ENCODE peak calls at places on chromosomes 4 and X, in seven cellular contexts. F is fibroblast of mammary gland, D is LNCaP clone FGC, G is IMR-90, Z is GM23338, V is omental fat pad, A is brain microvascular endothelial cell. X is an unnamed sample.

GRCh38 chrX:111649641-111650040 is 31.3 kb upstream of the ALG13 start:
- DNase-seq in F (no peak), A (no peak), V (no peak), Z (no peak), G (no peak), D (no peak), X (no peak)

GRCh38 chr4:24748758-24749350 is 46.5 kb upstream of the SOD3 start:
- DNase-seq in G (no peak), Z (no peak), A (no peak), D (peak), V (no peak), F (no peak), X (no peak)

GRCh38 chr4:145285928-145286327 is 105.5 kb upstream of the OTUD4 start:
- DNase-seq in D (no peak), V (no peak), A (peak), G (peak), Z (no peak), F (peak), X (no peak)

GRCh38 chrX:117483950-117484349 is 632.7 kb downstream of the KLHL13 start:
- DNase-seq in V (no peak), D (no peak), Z (no peak), A (no peak), G (no peak), F (no peak), X (no peak)

GRCh38 chrX:129984196-129984962 is 1.9 kb downstream of the BCORL1 start:
- DNase-seq in D (no peak), Z (peak), A (no peak), V (no peak), G (no peak), F (no peak), X (no peak)

GRCh38 chr4:35526456-35526855 is 717.9 kb downstream of the ARAP2 start:
- DNase-seq in D (no peak), Z (no peak), A (no peak), G (no peak), F (no peak), V (no peak), X (no peak)

GRCh38 chr4:91758487-91758886 is 545.3 kb upstream of the GRID2 start:
- DNase-seq in F (no peak), G (no peak), D (no peak), V (no peak), A (no peak), Z (no peak), X (no peak)

GRCh38 chrX:83916525-83916924 is 55.6 kb downstream of the CYLC1 start:
- DNase-seq in G (peak), A (no peak), F (peak), D (no peak), V (no peak), Z (peak), X (no peak)

GRCh38 chr4:108360857-108361820 is 192.4 kb upstream of the LEF1 start:
- DNase-seq in A (peak), F (peak), G (peak), Z (peak), V (no peak), D (no peak), X (peak)

GRCh38 chr4:109953556-109953955 is 40.9 kb downstream of the EGF start:
- DNase-seq in Z (no peak), G (no peak), V (no peak), A (no peak), D (no peak), F (no peak), X (no peak)

GRCh38 chr4:7960790-7961655 is 21.4 kb upstream of the AFAP1 start:
- DNase-seq in V (peak), F (peak), Z (no peak), A (no peak), D (no peak), G (peak), X (no peak)

GRCh38 chr4:139890810-139891209 is 225.2 kb downstream of the MGST2 start:
- DNase-seq in Z (no peak), V (no peak), A (no peak), G (peak), F (peak), D (no peak), X (no peak)

GRCh38 chrX:51641421-51642021 is 22.8 kb upstream of the CENPVL3 start:
- DNase-seq in D (peak), V (no peak), F (peak), G (peak), Z (peak), A (peak), X (peak)

GRCh38 chr4:152644130-152644529 is 35.7 kb downstream of the TMEM154 start:
- DNase-seq in D (no peak), V (no peak), A (no peak), G (no peak), Z (no peak), F (no peak), X (no peak)

GRCh38 chr4:56049428-56050212 is 100.9 kb downstream of the CEP135 start:
- DNase-seq in A (peak), D (no peak), Z (peak), F (peak), G (no peak), V (no peak), X (no peak)

GRCh38 chr4:176320340-176320975 is 692 bp downstream of the SPCS3 start:
- DNase-seq in V (peak), Z (peak), D (peak), A (peak), F (peak), G (peak), X (peak)

GRCh38 chr4:173526034-173526482 is 4.0 kb downstream of the HAND2 start:
- DNase-seq in V (no peak), A (no peak), F (peak), G (no peak), D (no peak), Z (peak), X (no peak)

GRCh38 chr4:1856920-1857699 is 1.2 kb upstream of the LETM1 start:
- DNase-seq in G (no peak), F (peak), V (no peak), Z (no peak), A (no peak), D (no peak), X (no peak)

GRCh38 chr4:111283066-111283677 is 660.3 kb upstream of the PITX2 start:
- DNase-seq in G (peak), F (peak), D (peak), Z (peak), A (peak), V (peak), X (no peak)

GRCh38 chrX:153465691-153466380 is 4.5 kb downstream of the HAUS7 start:
- DNase-seq in Z (no peak), F (no peak), V (no peak), A (no peak), G (no peak), D (no peak), X (no peak)

GRCh38 chrX:21412029-21412428 is 37.8 kb downstream of the CNKSR2 start:
- DNase-seq in D (peak), G (no peak), A (no peak), F (no peak), Z (no peak), V (no peak), X (no peak)

GRCh38 chr4:98851806-98852205 is 77.1 kb downstream of the EIF4E start:
- DNase-seq in G (peak), Z (peak), D (no peak), F (no peak), V (no peak), A (peak), X (no peak)

GRCh38 chrX:73841337-73841736 is 278.3 kb downstream of the CHIC1 start:
- DNase-seq in A (no peak), V (no peak), Z (no peak), G (no peak), D (no peak), F (no peak), X (no peak)

GRCh38 chr4:148243837-148244236 is 198.4 kb downstream of the NR3C2 start:
- DNase-seq in Z (no peak), G (no peak), A (no peak), D (no peak), V (no peak), F (no peak), X (no peak)

GRCh38 chr4:56613101-56613862 is 67.8 kb downstream of the HOPX start:
- DNase-seq in Z (peak), F (peak), G (peak), V (no peak), A (peak), D (no peak), X (no peak)

GRCh38 chr4:118034061-118034785 is at the start of gene NDST3:
- DNase-seq in A (peak), Z (peak), G (peak), V (no peak), F (peak), D (peak), X (no peak)

GRCh38 chr4:110472583-110473329 is 3.2 kb upstream of the ENPEP start:
- DNase-seq in D (no peak), V (no peak), A (no peak), G (no peak), F (no peak), Z (peak), X (no peak)

GRCh38 chrX:46573896-46574336 is 351 bp downstream of the CHST7 start:
- DNase-seq in A (peak), Z (peak), V (no peak), D (no peak), F (peak), G (peak), X (no peak)

GRCh38 chr4:10529891-10530786 is 72.9 kb upstream of the ZNF518B start:
- DNase-seq in D (peak), G (no peak), F (no peak), V (no peak), Z (no peak), A (peak), X (no peak)

GRCh38 chr4:186012071-186012470 is 56.9 kb upstream of the TLR3 start:
- DNase-seq in Z (no peak), V (no peak), D (no peak), F (no peak), G (no peak), A (no peak), X (no peak)

GRCh38 chr4:10643600-10644425 is 40.8 kb downstream of the CLNK start:
- DNase-seq in V (no peak), D (no peak), F (no peak), Z (peak), G (peak), A (no peak), X (no peak)

GRCh38 chr4:3683077-3683743 is 83.0 kb upstream of the ADRA2C start:
- DNase-seq in V (no peak), G (no peak), D (no peak), F (no peak), A (no peak), Z (no peak), X (no peak)

GRCh38 chr4:177853198-177853597 is 411.0 kb upstream of the AGA start:
- DNase-seq in D (no peak), A (no peak), Z (no peak), G (no peak), F (no peak), V (no peak), X (no peak)

DNA sequence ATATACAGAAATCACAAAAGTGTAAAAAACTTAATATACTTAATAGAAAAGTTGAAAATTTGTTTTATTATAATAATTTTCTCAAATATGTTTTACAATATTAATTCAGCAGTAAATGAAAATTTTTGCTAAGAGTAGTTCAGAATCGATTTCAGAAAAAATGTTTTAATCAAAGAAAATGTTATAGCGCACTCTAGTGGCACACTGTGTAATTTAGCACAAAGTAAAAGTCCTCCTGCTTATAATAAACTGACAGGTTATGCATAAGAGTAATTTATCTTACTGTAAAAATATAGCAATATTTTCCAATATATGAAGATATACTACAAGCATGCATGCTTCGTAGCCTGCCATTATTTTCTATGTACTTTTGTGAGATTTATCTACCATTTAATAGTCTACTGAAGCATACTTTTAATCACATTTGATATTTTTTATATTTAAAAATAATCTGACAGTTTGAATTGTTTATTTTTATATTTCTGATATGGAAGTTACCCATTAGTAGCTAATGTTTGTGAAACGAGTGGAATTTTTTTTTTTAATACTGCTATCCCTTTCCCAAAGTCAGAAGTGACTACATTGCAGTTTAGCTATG is 217.9 kb upstream of the KLHL4 start:
- DNase-seq in Z (peak), G (peak), A (no peak), V (no peak), F (peak), D (no peak), X (no peak)
- TF ChIP-seq CTCF in Z (no peak), G (peak), A (peak), V (no peak), F (peak), D (peak), X (peak)

DNA sequence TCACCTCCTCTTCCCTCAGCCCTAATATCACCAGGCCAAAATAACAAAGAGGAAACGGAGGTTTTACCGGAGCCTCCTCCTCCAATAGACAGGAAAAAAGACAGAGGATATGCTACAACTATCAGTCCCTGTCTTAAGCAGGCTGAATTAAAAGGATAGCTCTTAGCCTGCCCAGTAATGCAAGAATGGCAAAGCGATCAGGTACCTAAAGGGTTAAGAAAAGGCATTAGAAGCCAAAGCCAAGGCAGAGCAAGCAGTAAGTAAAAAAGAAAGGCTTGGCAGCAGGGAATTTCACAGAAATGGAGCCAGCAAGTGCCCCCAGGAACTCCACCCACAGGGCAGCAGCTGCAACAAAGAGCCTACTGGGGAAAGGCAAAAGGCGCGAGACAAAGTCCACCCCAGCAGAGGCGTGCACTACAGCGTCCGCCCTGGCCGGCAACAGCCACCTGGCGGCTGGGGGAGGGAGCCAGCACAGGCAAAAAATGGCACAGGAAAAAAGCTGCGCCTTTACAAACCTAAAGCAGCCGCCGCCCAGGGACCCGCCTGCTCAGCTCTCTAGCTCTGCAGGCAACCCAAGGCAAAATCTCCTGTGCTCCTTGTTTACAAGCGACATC is 220.6 kb upstream of the ZC4H2 start:
- DNase-seq in D (no peak), G (no peak), F (no peak), V (no peak), Z (peak), A (no peak), X (no peak)
- TF ChIP-seq CTCF in D (peak), G (no peak), F (no peak), V (no peak), Z (peak), A (no peak), X (no peak)

GRCh38 chr4:182862166-182862875 is 54.9 kb downstream of the DCTD start:
- DNase-seq in V (no peak), D (no peak), Z (peak), G (no peak), F (no peak), A (no peak), X (no peak)
- TF ChIP-seq CTCF in V (no peak), D (no peak), Z (peak), G (no peak), F (no peak), A (peak), X (no peak)

GRCh38 chrX:40863671-40864070 is 128.3 kb upstream of the MED14 start:
- DNase-seq in V (no peak), D (no peak), G (no peak), A (no peak), F (no peak), Z (no peak), X (no peak)
- TF ChIP-seq CTCF in V (no peak), D (no peak), G (no peak), A (no peak), F (no peak), Z (no peak), X (no peak)

GRCh38 chr4:90030953-90031352 is 96.2 kb upstream of the CCSER1 start:
- DNase-seq in A (no peak), V (no peak), F (no peak), D (no peak), Z (peak), G (no peak), X (no peak)
- TF ChIP-seq CTCF in A (peak), V (no peak), F (no peak), D (peak), Z (peak), G (no peak), X (no peak)

GRCh38 chr4:44927361-44928061 is 201.2 kb upstream of the GNPDA2 start:
- DNase-seq in F (peak), A (no peak), V (no peak), G (peak), D (peak), Z (peak), X (no peak)
- TF ChIP-seq CTCF in F (peak), A (peak), V (no peak), G (peak), D (peak), Z (peak), X (no peak)